ENCODE peak calls at places on chromosome 19, in eight cellular contexts. L, Q, Z, U, E, G, I and F are unnamed samples. For H3K4me1, the result is how much of the 10 kb centered on the place peaks cover.

GRCh38 chr19:35754365-35755139 is 2.3 kb downstream of the HSPB6 start:
- DNase-seq in L (no peak), Q (no peak), Z (no peak), U (no peak), E (peak), G (no peak), I (peak), F (peak)

GRCh38 chr19:4878491-4878968 is 11.1 kb upstream of the PLIN3 start:
- DNase-seq in L (no peak), Q (no peak), Z (peak), U (no peak), E (no peak), G (peak), I (peak), F (no peak)

GRCh38 chr19:4278926-4279529 is at the start of gene SHD:
- DNase-seq in L (no peak), Q (no peak), Z (no peak), U (no peak), E (no peak), G (no peak), I (no peak), F (no peak)

GRCh38 chr19:27767234-27767633 is 1445.7 kb downstream of the UQCRFS1 start:
- DNase-seq in L (no peak), Q (no peak), Z (no peak), U (no peak), E (no peak), G (no peak), I (no peak), F (no peak)

GRCh38 chr19:28519950-28520861 is 692.7 kb downstream of the UQCRFS1 start:
- DNase-seq in L (no peak), Q (no peak), Z (peak), U (no peak), E (no peak), G (no peak), I (no peak), F (no peak)

GRCh38 chr19:2711175-2711936 is 8.9 kb upstream of the GNG7 start:
- DNase-seq in L (no peak), Q (no peak), Z (no peak), U (no peak), E (no peak), G (peak), I (no peak), F (no peak)

GRCh38 chr19:15252398-15253018 is 20.3 kb upstream of the EPHX3 start:
- DNase-seq in L (no peak), Q (no peak), Z (peak), U (no peak), E (no peak), G (no peak), I (peak), F (no peak)

GRCh38 chr19:3115411-3115810 is 20.4 kb upstream of the GNA15 start:
- DNase-seq in L (no peak), Q (no peak), Z (peak), U (no peak), E (no peak), G (no peak), I (no peak), F (no peak)

GRCh38 chr19:51091126-51091525 is 8.4 kb upstream of the KLK14 start:
- DNase-seq in L (no peak), Q (no peak), Z (no peak), U (no peak), E (no peak), G (no peak), I (no peak), F (no peak)

GRCh38 chr19:7771072-7771471 is 8.0 kb downstream of the CLEC4M start:
- DNase-seq in L (no peak), Q (no peak), Z (no peak), U (no peak), E (no peak), G (no peak), I (no peak), F (no peak)

GRCh38 chr19:17441241-17442135 is 7.0 kb downstream of the TMEM221 start:
- DNase-seq in L (no peak), Q (peak), Z (no peak), U (peak), E (no peak), G (peak), I (no peak), F (peak)

GRCh38 chr19:51341066-51341465 is 873 bp downstream of the VSIG10L start:
- DNase-seq in L (no peak), Q (no peak), Z (peak), U (no peak), E (no peak), G (no peak), I (no peak), F (no peak)

GRCh38 chr19:46391296-46392251 is 21.8 kb downstream of the CCDC8 start:
- DNase-seq in L (no peak), Q (no peak), Z (no peak), U (no peak), E (no peak), G (peak), I (peak), F (no peak)

GRCh38 chr19:33241091-33241529 is 15.5 kb upstream of the SLC7A10 start:
- DNase-seq in L (no peak), Q (no peak), Z (peak), U (no peak), E (no peak), G (peak), I (no peak), F (no peak)

DNA sequence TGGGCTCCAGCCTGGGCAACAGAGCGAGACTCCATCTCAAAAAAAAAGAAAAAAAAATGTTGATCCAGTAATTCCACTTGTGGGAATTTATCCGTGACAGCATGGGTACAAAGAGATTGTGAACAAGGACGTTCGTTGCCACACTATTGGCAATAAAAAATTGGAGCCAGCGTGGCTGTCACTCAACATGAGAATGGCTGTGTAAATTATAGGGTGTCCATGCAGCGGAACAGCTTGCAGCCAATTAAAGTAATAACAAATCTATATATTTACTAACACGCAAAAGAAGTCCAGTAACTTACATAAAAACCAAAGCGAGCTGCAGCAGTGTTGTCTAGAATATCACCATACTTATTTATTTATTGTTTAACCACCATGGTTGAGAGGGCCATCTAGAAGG is 19.3 kb downstream of the DPF1 start:
- DNase-seq in L (no peak), Q (no peak), Z (no peak), U (no peak), E (no peak), G (no peak), I (no peak), F (no peak)
- H3K27ac ChIP-seq in L (no peak), Q (no peak), Z (no peak), U (no peak), E (no peak), G (no peak), I (no peak), F (no peak)

GRCh38 chr19:30065680-30066606 is 123.9 kb downstream of the URI1 start:
- DNase-seq in L (no peak), Q (no peak), Z (no peak), U (no peak), E (peak), G (no peak), I (no peak), F (no peak)

GRCh38 chr19:30062331-30063183 is 120.5 kb downstream of the URI1 start:
- DNase-seq in L (no peak), Q (no peak), Z (no peak), U (no peak), E (no peak), G (no peak), I (no peak), F (no peak)

GRCh38 chr19:30064776-30065494 is 122.9 kb downstream of the URI1 start:
- DNase-seq in L (no peak), Q (no peak), Z (no peak), U (no peak), E (peak), G (no peak), I (no peak), F (no peak)

GRCh38 chr19:30063184-30064020 is 121.4 kb downstream of the URI1 start:
- DNase-seq in L (no peak), Q (no peak), Z (no peak), U (no peak), E (no peak), G (no peak), I (no peak), F (peak)

GRCh38 chr19:30064021-30064699 is 122.1 kb downstream of the URI1 start:
- DNase-seq in L (no peak), Q (no peak), Z (no peak), U (no peak), E (peak), G (no peak), I (no peak), F (no peak)
- H3K4me1 ChIP-seq in L (under half), Q (under half), Z (under half), U (under half), E (under half), G (under half), I (under half), F (under half)

DNA sequence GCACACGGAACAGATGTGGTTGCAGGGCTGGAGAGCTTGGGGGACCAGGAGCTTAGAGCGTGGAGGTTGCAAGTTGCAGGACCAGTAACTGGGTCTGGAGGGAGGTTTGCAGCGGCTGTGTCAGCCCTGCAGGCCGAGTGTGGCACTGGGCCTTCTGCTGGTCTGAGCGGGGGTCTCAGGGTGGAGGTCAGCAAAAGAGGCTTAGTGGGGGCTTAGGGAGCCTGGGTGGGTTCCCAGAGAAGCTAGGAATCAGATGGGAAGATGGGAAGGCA is 5.8 kb upstream of the HCN2 start:
- DNase-seq in L (no peak), Q (no peak), Z (no peak), U (no peak), E (no peak), G (peak), I (no peak), F (no peak)
- H3K27ac ChIP-seq in L (peak), Q (no peak), Z (no peak), U (no peak), E (no peak), G (no peak), I (no peak), F (no peak)

DNA sequence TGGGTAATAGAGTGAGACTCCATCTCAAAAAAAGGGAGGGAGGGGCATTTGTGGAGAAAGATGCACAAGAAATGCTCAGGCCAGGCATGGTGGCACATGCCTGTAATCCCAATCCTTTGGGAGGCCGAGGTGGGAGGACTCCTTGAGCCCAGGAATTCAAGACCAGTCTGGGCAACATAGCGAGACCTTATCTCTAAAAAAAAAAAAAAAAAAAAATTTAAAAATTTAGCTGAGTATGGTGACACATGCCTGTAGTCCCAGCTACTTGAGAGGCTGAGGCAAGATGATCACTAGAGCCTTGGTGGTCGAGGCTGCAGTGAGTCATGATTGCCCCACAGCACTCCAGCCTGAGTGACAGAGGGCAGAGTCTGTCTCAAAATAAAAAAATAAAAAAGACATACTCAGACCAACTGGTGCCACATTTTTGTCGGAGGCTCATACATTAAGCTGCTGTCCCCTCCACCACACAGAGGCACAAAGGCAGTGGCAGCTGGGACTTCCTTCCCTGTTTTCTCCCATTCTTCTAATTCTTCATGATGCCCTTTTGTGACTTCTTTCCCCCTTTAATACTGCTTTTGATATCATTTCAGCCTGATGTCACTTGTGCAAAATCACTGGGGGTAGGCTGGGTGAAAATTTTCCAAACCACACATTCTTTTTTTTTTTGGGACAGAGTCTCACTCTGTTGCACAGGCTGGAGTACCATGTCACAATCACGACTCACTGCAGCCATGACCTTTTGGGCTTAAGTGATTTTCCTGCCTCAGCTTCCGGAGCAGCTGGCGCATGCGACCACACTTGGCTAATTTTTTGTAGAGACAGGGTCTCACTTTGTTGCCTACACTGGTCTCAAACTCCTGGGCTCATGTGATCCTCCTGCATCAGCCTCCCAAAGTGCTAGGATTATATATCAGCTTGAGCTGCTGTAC is 26.8 kb upstream of the CXCL17 start:
- DNase-seq in L (no peak), Q (no peak), Z (no peak), U (peak), E (no peak), G (no peak), I (no peak), F (no peak)
- H3K4me1 ChIP-seq in L (under half), Q (under half), Z (under half), U (under half), E (under half), G (under half), I (under half), F (under half)